ENCODE peak calls at places on chromosome 3, in eight cellular contexts. Z, M, Q, A, E, X, U and G are unnamed samples.

GRCh38 chr3:168024537-168024941 is 71.2 kb downstream of the GOLIM4 start:
- DNase-seq in X (peak; percentile 86), Z (no peak), Q (peak; percentile 70), M (no peak), E (no peak), U (peak; percentile 23), A (peak; percentile 82), G (no peak)

GRCh38 chr3:183688869-183689268 is 8.7 kb upstream of the YEATS2 start:
- DNase-seq in X (peak; percentile 28), Q (no peak), Z (no peak), M (no peak), E (no peak), U (no peak), A (no peak), G (no peak)

GRCh38 chr3:64681827-64682226 is 6.0 kb downstream of the ADAMTS9 start:
- DNase-seq in X (no peak), E (no peak), Z (no peak), U (no peak), M (no peak), Q (no peak), A (no peak), G (no peak)

GRCh38 chr3:132380979-132381944 is 36.0 kb upstream of the DNAJC13 start:
- DNase-seq in E (no peak), M (no peak), Z (no peak), Q (no peak), U (no peak), A (no peak), X (no peak), G (no peak)

GRCh38 chr3:156307704-156308103 is 187.3 kb downstream of the KCNAB1 start:
- DNase-seq in Q (peak; percentile 54), Z (peak; percentile 57), X (peak; percentile 86), M (peak; percentile 48), A (no peak), E (peak; percentile 78), U (no peak), G (peak; percentile 76)

GRCh38 chr3:135240426-135240825 is 445.4 kb downstream of the EPHB1 start:
- DNase-seq in U (peak; percentile 48), X (no peak), Z (no peak), A (no peak), Q (no peak), E (no peak), M (no peak), G (no peak)

GRCh38 chr3:58379351-58380073 is 46.8 kb downstream of the PXK start:
- DNase-seq in Q (no peak), E (no peak), M (no peak), A (no peak), U (no peak), X (no peak), Z (no peak), G (no peak)

GRCh38 chr3:69649120-69649519 is 90.1 kb upstream of the MITF start:
- DNase-seq in E (no peak), U (no peak), A (no peak), X (peak; percentile 46), Z (no peak), M (no peak), Q (no peak), G (no peak)

GRCh38 chr3:100966049-100966471 is 27.2 kb downstream of the ABI3BP start:
- DNase-seq in X (no peak), M (no peak), A (no peak), U (no peak), E (no peak), Z (no peak), Q (peak; percentile 5), G (no peak)

GRCh38 chr3:38468811-38469210 is 15.1 kb downstream of the ACVR2B start:
- DNase-seq in Q (no peak), U (no peak), A (no peak), Z (peak; percentile 71), X (no peak), E (no peak), M (no peak), G (no peak)

GRCh38 chr3:34183114-34183513 is 384.7 kb downstream of the PDCD6IP start:
- DNase-seq in Q (no peak), E (no peak), X (no peak), U (no peak), Z (no peak), A (no peak), M (no peak), G (no peak)

GRCh38 chr3:115100172-115100571 is 46.9 kb downstream of the ZBTB20 start:
- DNase-seq in X (peak; percentile 81), A (no peak), Q (peak; percentile 64), E (peak; percentile 14), U (no peak), Z (peak; percentile 40), M (peak; percentile 24), G (no peak)

GRCh38 chr3:13513051-13513912 is 33.2 kb downstream of the HDAC11 start:
- DNase-seq in Z (no peak), A (no peak), U (no peak), X (no peak), E (no peak), Q (peak; percentile 67), M (no peak), G (no peak)

GRCh38 chr3:174408310-174408709 is 450.8 kb upstream of the NAALADL2 start:
- DNase-seq in X (peak; percentile 33), E (no peak), A (no peak), U (no peak), M (no peak), Q (no peak), Z (no peak), G (no peak)

GRCh38 chr3:39812537-39812936 is 3.1 kb downstream of the MYRIP start:
- DNase-seq in Z (peak; percentile 40), X (peak; percentile 15), A (no peak), U (peak; percentile 36), M (no peak), E (peak; percentile 30), Q (no peak), G (no peak)

GRCh38 chr3:22922317-22922716 is 280.8 kb upstream of the UBE2E2 start:
- DNase-seq in X (peak; percentile 22), U (no peak), E (no peak), Z (no peak), Q (no peak), A (no peak), M (no peak), G (no peak)

GRCh38 chr3:103699228-103699627 is 1264.4 kb downstream of the ZPLD1 start:
- DNase-seq in A (no peak), E (no peak), Q (no peak), Z (no peak), X (no peak), M (no peak), U (no peak), G (no peak)

GRCh38 chr3:75171632-75172230 is 492.4 kb upstream of the FRG2C start:
- DNase-seq in E (no peak), U (no peak), M (no peak), Q (no peak), X (peak; percentile 13), A (no peak), Z (no peak), G (no peak)
- TF ChIP-seq CTCF in E (peak; percentile 19), U (peak; percentile 53), M (no peak), Q (peak; percentile 40), X (peak; percentile 31), A (peak; percentile 49), Z (peak; percentile 18), G (no peak)

DNA sequence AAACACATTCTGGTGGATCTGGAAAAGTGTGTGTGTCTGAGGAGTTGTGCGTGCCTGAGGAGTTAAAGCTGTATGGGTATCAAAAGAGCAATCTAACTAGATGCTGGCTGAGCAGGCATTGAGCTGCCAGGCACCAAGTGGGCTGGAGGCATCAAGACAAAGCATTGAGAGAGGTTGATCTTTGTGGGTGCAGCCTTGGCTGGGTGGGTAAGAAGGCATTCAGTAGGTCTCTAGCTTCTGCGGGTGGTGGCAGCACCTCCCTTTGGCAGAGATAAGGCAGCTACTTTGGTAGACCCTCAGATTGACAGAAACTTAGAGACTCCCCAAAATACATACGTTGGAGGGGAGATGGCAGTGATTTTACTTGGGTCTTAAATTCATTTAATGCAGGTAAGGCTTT is 15.8 kb upstream of the TMEM212 start:
- DNase-seq in X (no peak), Q (no peak), U (no peak), Z (no peak), A (no peak), M (no peak), E (no peak), G (no peak)
- TF ChIP-seq CTCF in X (no peak), Q (no peak), U (no peak), Z (no peak), A (no peak), M (no peak), E (no peak), G (no peak)

GRCh38 chr3:51659942-51660341 is 11.1 kb upstream of the TEX264 start:
- DNase-seq in M (no peak), Z (no peak), X (no peak), A (no peak), E (no peak), U (no peak), Q (no peak), G (no peak)

GRCh38 chr3:51657234-51657633 is 13.8 kb upstream of the TEX264 start:
- DNase-seq in X (no peak), Q (no peak), E (no peak), M (no peak), U (no peak), A (no peak), Z (no peak), G (no peak)

DNA sequence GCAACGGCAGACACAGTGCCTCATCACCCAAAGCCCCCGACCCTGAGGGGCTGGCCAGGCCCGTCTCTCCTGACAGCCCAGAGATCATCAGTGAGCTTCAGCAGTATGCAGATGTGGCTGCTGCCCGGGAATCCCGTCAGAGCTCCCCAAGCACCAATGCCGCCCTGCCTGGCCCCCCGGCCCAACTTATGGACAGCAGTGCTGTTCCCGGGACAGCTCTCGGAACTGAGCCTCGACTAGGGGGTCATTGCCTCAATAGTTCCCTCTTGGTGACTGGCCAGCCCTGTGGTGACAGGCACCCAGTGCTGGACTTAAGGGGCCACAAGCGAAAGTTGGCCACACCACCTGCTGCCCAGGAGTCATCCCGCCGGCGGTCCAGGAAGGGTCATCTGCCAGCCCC is 8.6 kb upstream of the TEX264 start:
- DNase-seq in X (no peak), U (no peak), E (no peak), A (no peak), M (no peak), Q (no peak), Z (no peak), G (no peak)
- TF ChIP-seq CTCF in X (no peak), U (no peak), E (no peak), A (no peak), M (no peak), Q (no peak), Z (no peak), G (no peak)

GRCh38 chr3:21641959-21642358 is 109.1 kb downstream of the ZNF385D start:
- DNase-seq in M (no peak), E (no peak), X (no peak), Q (no peak), U (no peak), A (no peak), Z (no peak), G (no peak)
- TF ChIP-seq CTCF in M (no peak), E (no peak), X (no peak), Q (no peak), U (no peak), A (no peak), Z (no peak), G (no peak)